ENCODE peak calls at places on chromosomes 16 and 17, in five cellular contexts. One of them, this sample, is unnamed. For H3K36me3, the result is how much of the 10 kb centered on the place peaks cover.

GRCh38 chr16:57446530-57447141 is 549 bp downstream of the CIAPIN1 start:
- DNase-seq in mesenchymal stem cell: peak
- DNase-seq in body of pancreas: peak
- DNase-seq in GM23248: peak
- DNase-seq in left ventricle myocardium inferior: peak
- DNase-seq in this sample: peak

GRCh38 chr17:17710728-17711541 is 29.7 kb downstream of the RAI1 start:
- DNase-seq in left ventricle myocardium inferior: no peak
- DNase-seq in GM23248: peak
- DNase-seq in mesenchymal stem cell: peak
- DNase-seq in body of pancreas: peak
- DNase-seq in this sample: peak

GRCh38 chr17:46020023-46020735 is 21.1 kb downstream of the STH start:
- DNase-seq in body of pancreas: no peak
- DNase-seq in left ventricle myocardium inferior: no peak
- DNase-seq in GM23248: no peak
- DNase-seq in mesenchymal stem cell: no peak
- DNase-seq in this sample: no peak

GRCh38 chr16:58243528-58244004 is 45.7 kb upstream of the CSNK2A2 start:
- DNase-seq in left ventricle myocardium inferior: no peak
- DNase-seq in mesenchymal stem cell: no peak
- DNase-seq in body of pancreas: peak
- DNase-seq in GM23248: no peak
- DNase-seq in this sample: no peak

GRCh38 chr17:55722742-55723487 is at the start of gene TMEM100:
- DNase-seq in left ventricle myocardium inferior: no peak
- DNase-seq in mesenchymal stem cell: peak
- DNase-seq in body of pancreas: no peak
- DNase-seq in GM23248: peak
- DNase-seq in this sample: no peak

GRCh38 chr17:48611681-48612455 is 1.1 kb upstream of the HOXB7 start:
- DNase-seq in mesenchymal stem cell: peak
- DNase-seq in body of pancreas: no peak
- DNase-seq in left ventricle myocardium inferior: no peak
- DNase-seq in GM23248: peak
- DNase-seq in this sample: no peak

GRCh38 chr17:40901981-40902862 is 17.2 kb upstream of the KRT20 start:
- DNase-seq in left ventricle myocardium inferior: no peak
- DNase-seq in GM23248: peak
- DNase-seq in mesenchymal stem cell: no peak
- DNase-seq in body of pancreas: no peak
- DNase-seq in this sample: no peak

GRCh38 chr16:6016530-6017184 is 919.1 kb upstream of the EEF2KMT start:
- DNase-seq in left ventricle myocardium inferior: no peak
- DNase-seq in mesenchymal stem cell: no peak
- DNase-seq in body of pancreas: peak
- DNase-seq in GM23248: peak
- DNase-seq in this sample: no peak

GRCh38 chr17:16440814-16441629 is 25.7 kb downstream of the TRPV2 start:
- DNase-seq in mesenchymal stem cell: no peak
- DNase-seq in left ventricle myocardium inferior: no peak
- DNase-seq in body of pancreas: no peak
- DNase-seq in GM23248: peak
- DNase-seq in this sample: no peak

GRCh38 chr17:16443390-16444257 is 28.3 kb downstream of the TRPV2 start:
- DNase-seq in GM23248: no peak
- DNase-seq in left ventricle myocardium inferior: no peak
- DNase-seq in mesenchymal stem cell: no peak
- DNase-seq in body of pancreas: no peak
- DNase-seq in this sample: no peak

GRCh38 chr17:16444258-16444886 is 29.0 kb downstream of the TRPV2 start:
- DNase-seq in left ventricle myocardium inferior: no peak
- DNase-seq in GM23248: no peak
- DNase-seq in body of pancreas: peak
- DNase-seq in mesenchymal stem cell: no peak
- DNase-seq in this sample: no peak

GRCh38 chr17:16442594-16443389 is 27.4 kb downstream of the TRPV2 start:
- DNase-seq in body of pancreas: no peak
- DNase-seq in left ventricle myocardium inferior: no peak
- DNase-seq in mesenchymal stem cell: peak
- DNase-seq in GM23248: no peak
- DNase-seq in this sample: no peak

GRCh38 chr17:16442141-16442540 is 26.8 kb downstream of the TRPV2 start:
- DNase-seq in body of pancreas: no peak
- DNase-seq in mesenchymal stem cell: peak
- DNase-seq in left ventricle myocardium inferior: no peak
- DNase-seq in GM23248: no peak
- DNase-seq in this sample: no peak
- H3K36me3 ChIP-seq in body of pancreas: under half
- H3K36me3 ChIP-seq in mesenchymal stem cell: under half
- H3K36me3 ChIP-seq in left ventricle myocardium inferior: half or more
- H3K36me3 ChIP-seq in GM23248: under half
- H3K36me3 ChIP-seq in this sample: under half

DNA sequence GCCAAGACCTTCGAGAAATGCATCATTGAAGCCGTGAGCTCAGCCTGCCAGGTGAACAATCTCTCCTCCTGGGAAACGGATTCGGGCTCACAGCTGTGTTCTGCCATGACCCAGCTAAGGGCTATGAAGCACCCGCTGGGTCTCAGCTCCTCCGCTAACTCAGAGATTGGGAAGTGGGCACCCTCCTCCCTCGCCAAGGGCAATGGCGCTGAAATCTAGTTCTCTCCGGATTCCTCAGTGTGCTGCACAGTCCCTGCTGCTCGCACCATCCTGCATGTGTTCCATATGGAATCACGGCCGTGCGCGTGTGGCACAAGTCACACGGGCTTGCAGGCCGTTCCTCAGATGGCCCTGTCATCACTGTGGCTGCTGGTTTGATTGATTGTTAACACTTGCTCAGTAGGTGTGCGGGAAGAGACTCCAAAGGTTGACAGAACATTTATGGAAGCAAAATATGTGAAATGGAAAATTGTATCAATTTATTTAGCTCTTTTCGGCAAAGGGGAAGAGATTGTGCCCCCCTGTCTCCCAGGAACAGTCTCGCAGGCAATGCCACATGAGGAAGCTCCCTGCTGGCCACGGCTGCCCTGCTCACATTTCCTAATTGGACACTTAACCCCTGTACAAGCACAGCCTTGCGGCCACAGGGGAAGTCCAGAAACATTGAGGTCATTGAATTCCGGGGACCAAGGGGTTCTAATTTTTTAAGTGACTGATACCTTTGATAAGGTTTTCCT is 58.8 kb downstream of the RNF213 start:
- DNase-seq in GM23248: no peak
- DNase-seq in mesenchymal stem cell: no peak
- DNase-seq in left ventricle myocardium inferior: no peak
- DNase-seq in body of pancreas: no peak
- DNase-seq in this sample: no peak
- H3K36me3 ChIP-seq in GM23248: under half
- H3K36me3 ChIP-seq in mesenchymal stem cell: half or more
- H3K36me3 ChIP-seq in left ventricle myocardium inferior: half or more
- H3K36me3 ChIP-seq in body of pancreas: under half
- H3K36me3 ChIP-seq in this sample: under half

GRCh38 chr17:74212913-74213791 is at the start of gene TTYH2:
- DNase-seq in body of pancreas: peak
- DNase-seq in mesenchymal stem cell: peak
- DNase-seq in GM23248: peak
- DNase-seq in left ventricle myocardium inferior: peak
- DNase-seq in this sample: peak

GRCh38 chr17:74211929-74212261 is 1.5 kb upstream of the TTYH2 start:
- DNase-seq in body of pancreas: no peak
- DNase-seq in mesenchymal stem cell: no peak
- DNase-seq in GM23248: peak
- DNase-seq in left ventricle myocardium inferior: no peak
- DNase-seq in this sample: no peak

GRCh38 chr17:74212262-74212912 is 984 bp upstream of the TTYH2 start:
- DNase-seq in mesenchymal stem cell: peak
- DNase-seq in GM23248: peak
- DNase-seq in left ventricle myocardium inferior: peak
- DNase-seq in body of pancreas: no peak
- DNase-seq in this sample: no peak

GRCh38 chr17:74211141-74211928 is 2.0 kb upstream of the TTYH2 start:
- DNase-seq in body of pancreas: no peak
- DNase-seq in GM23248: peak
- DNase-seq in mesenchymal stem cell: peak
- DNase-seq in left ventricle myocardium inferior: no peak
- DNase-seq in this sample: no peak

GRCh38 chr17:74210191-74211140 is 2.9 kb upstream of the TTYH2 start:
- DNase-seq in mesenchymal stem cell: peak
- DNase-seq in left ventricle myocardium inferior: peak
- DNase-seq in body of pancreas: peak
- DNase-seq in GM23248: peak
- DNase-seq in this sample: peak
- H3K36me3 ChIP-seq in mesenchymal stem cell: under half
- H3K36me3 ChIP-seq in left ventricle myocardium inferior: under half
- H3K36me3 ChIP-seq in body of pancreas: under half
- H3K36me3 ChIP-seq in GM23248: under half
- H3K36me3 ChIP-seq in this sample: under half

DNA sequence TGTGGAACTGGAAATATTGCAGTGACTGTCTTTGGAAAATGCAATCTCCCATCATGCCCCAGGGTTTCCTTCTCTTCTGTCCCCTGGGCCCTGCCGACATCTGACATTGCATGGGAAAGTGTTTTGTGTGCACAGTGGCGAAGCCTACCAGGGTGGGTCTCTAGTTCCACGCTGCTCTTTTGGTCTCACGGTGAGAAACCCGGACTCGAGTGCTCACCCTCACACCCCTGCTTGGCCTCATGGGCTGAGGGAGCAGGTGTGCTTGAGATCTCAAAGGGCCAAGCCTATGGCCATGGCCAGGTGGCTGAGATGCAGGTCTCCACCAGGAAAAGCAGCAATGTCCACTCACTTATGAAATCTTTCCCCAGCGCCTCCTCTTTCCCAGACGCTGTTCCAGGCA is 32.0 kb downstream of the SPNS3 start:
- DNase-seq in mesenchymal stem cell: no peak
- DNase-seq in GM23248: no peak
- DNase-seq in left ventricle myocardium inferior: no peak
- DNase-seq in body of pancreas: no peak
- DNase-seq in this sample: no peak
- H3K36me3 ChIP-seq in mesenchymal stem cell: under half
- H3K36me3 ChIP-seq in GM23248: under half
- H3K36me3 ChIP-seq in left ventricle myocardium inferior: under half
- H3K36me3 ChIP-seq in body of pancreas: under half
- H3K36me3 ChIP-seq in this sample: under half

GRCh38 chr16:27681681-27682080 is 131.7 kb downstream of the KATNIP start:
- DNase-seq in body of pancreas: no peak
- DNase-seq in mesenchymal stem cell: no peak
- DNase-seq in left ventricle myocardium inferior: no peak
- DNase-seq in GM23248: no peak
- DNase-seq in this sample: no peak
- H3K36me3 ChIP-seq in body of pancreas: under half
- H3K36me3 ChIP-seq in mesenchymal stem cell: under half
- H3K36me3 ChIP-seq in left ventricle myocardium inferior: half or more
- H3K36me3 ChIP-seq in GM23248: under half
- H3K36me3 ChIP-seq in this sample: under half

GRCh38 chr17:1021147-1021546 is 24.2 kb downstream of the TIMM22 start:
- DNase-seq in left ventricle myocardium inferior: no peak
- DNase-seq in mesenchymal stem cell: no peak
- DNase-seq in body of pancreas: no peak
- DNase-seq in GM23248: no peak
- DNase-seq in this sample: no peak
- H3K36me3 ChIP-seq in left ventricle myocardium inferior: under half
- H3K36me3 ChIP-seq in mesenchymal stem cell: half or more
- H3K36me3 ChIP-seq in body of pancreas: under half
- H3K36me3 ChIP-seq in GM23248: under half
- H3K36me3 ChIP-seq in this sample: under half

GRCh38 chr16:10537946-10538345 is 42.5 kb downstream of the EMP2 start:
- DNase-seq in GM23248: no peak
- DNase-seq in mesenchymal stem cell: no peak
- DNase-seq in body of pancreas: no peak
- DNase-seq in left ventricle myocardium inferior: no peak
- DNase-seq in this sample: no peak
- H3K36me3 ChIP-seq in GM23248: under half
- H3K36me3 ChIP-seq in mesenchymal stem cell: under half
- H3K36me3 ChIP-seq in body of pancreas: under half
- H3K36me3 ChIP-seq in left ventricle myocardium inferior: half or more
- H3K36me3 ChIP-seq in this sample: under half

This sample was measured in lung.